ENCODE peak calls at places on chromosomes 13 and 19, in five cellular contexts. H is fibroblast of pulmonary artery, L is heart right ventricle, T is epithelial cell of proximal tubule, J is HFF-Myc. E is an unnamed sample.

GRCh38 chr19:48552406-48553322 is 692 bp downstream of the SULT2B1 start:
- DNase-seq in H (no peak), L (no peak), J (no peak), T (no peak), E (no peak)

GRCh38 chr13:21232599-21232998 is 56.1 kb downstream of the MRPL57 start:
- DNase-seq in J (no peak), H (no peak), T (no peak), L (no peak), E (no peak)

GRCh38 chr13:77372275-77372674 is 45.4 kb upstream of the MYCBP2 start:
- DNase-seq in J (no peak), H (no peak), L (no peak), T (no peak), E (no peak)

GRCh38 chr13:26628706-26629105 is 71.2 kb downstream of the WASF3 start:
- DNase-seq in L (no peak), T (no peak), H (peak; percentile 56), J (no peak), E (no peak)

GRCh38 chr19:39112338-39112890 is 13.2 kb upstream of the PAK4 start:
- DNase-seq in L (no peak), H (no peak), J (no peak), T (peak; percentile 56), E (no peak)

GRCh38 chr13:60134376-60134775 is 29.4 kb downstream of the DIAPH3 start:
- DNase-seq in T (no peak), H (peak; percentile 37), L (no peak), J (no peak), E (no peak)

GRCh38 chr13:49419292-49419691 is 24.6 kb downstream of the CAB39L start:
- DNase-seq in H (no peak), L (no peak), J (no peak), T (no peak), E (no peak)

GRCh38 chr13:23794267-23795161 is 94.7 kb downstream of the MIPEP start:
- DNase-seq in H (peak; percentile 56), T (no peak), L (no peak), J (peak; percentile 52), E (no peak)

GRCh38 chr19:29467824-29468401 is 57.9 kb upstream of the VSTM2B start:
- DNase-seq in L (no peak), H (peak; percentile 24), J (peak; percentile 4), T (no peak), E (no peak)

GRCh38 chr13:42907745-42908144 is 84.3 kb downstream of the EPSTI1 start:
- DNase-seq in T (no peak), J (no peak), L (no peak), H (no peak), E (no peak)

GRCh38 chr13:81142306-81142999 is 801.5 kb upstream of the SPRY2 start:
- DNase-seq in L (no peak), H (no peak), T (no peak), J (no peak), E (no peak)

GRCh38 chr13:100518394-100519062 is 70.1 kb downstream of the GGACT start:
- DNase-seq in L (no peak), T (no peak), H (no peak), J (no peak), E (no peak)

GRCh38 chr13:64782459-64782858 is 2447.7 kb downstream of the PCDH9 start:
- DNase-seq in J (no peak), H (no peak), T (no peak), L (no peak), E (no peak)

GRCh38 chr13:107234315-107234714 is 666.4 kb upstream of the ARGLU1 start:
- DNase-seq in J (no peak), L (no peak), H (no peak), T (no peak), E (no peak)

GRCh38 chr13:113124211-113125025 is 1.8 kb downstream of the F10 start:
- DNase-seq in J (no peak), T (no peak), H (no peak), L (no peak), E (no peak)

GRCh38 chr19:6059996-6060599 is 50.2 kb downstream of the RFX2 start:
- DNase-seq in T (no peak), L (no peak), J (no peak), H (no peak), E (no peak)

GRCh38 chr13:67023088-67023893 is 206.8 kb downstream of the PCDH9 start:
- DNase-seq in T (peak; percentile 86), J (peak; percentile 20), L (no peak), H (peak; percentile 90), E (peak; percentile 34)

GRCh38 chr13:23427342-23428182 is 5.9 kb downstream of the SACS start:
- DNase-seq in L (peak; percentile 13), J (peak; percentile 82), T (peak; percentile 67), H (peak; percentile 94), E (peak; percentile 79)

GRCh38 chr19:18298601-18299000 is 17.2 kb upstream of the JUND start:
- DNase-seq in L (no peak), H (no peak), T (no peak), J (no peak), E (no peak)

GRCh38 chr13:110911880-110912279 is 3.0 kb downstream of the ANKRD10 start:
- DNase-seq in T (no peak), L (no peak), J (no peak), H (no peak), E (no peak)

GRCh38 chr19:13997637-13997962 is 8.5 kb downstream of the RFX1 start:
- DNase-seq in H (no peak), L (no peak), T (no peak), J (no peak), E (no peak)

GRCh38 chr13:30108913-30109237 is 198.5 kb downstream of the KATNAL1 start:
- DNase-seq in H (no peak), J (no peak), T (no peak), L (no peak), E (no peak)

GRCh38 chr13:64471916-64472315 is 2758.2 kb downstream of the PCDH9 start:
- DNase-seq in J (peak; percentile 7), L (no peak), T (no peak), H (peak; percentile 73), E (peak; percentile 9)

GRCh38 chr19:55248704-55249103 is 10.1 kb downstream of the PPP6R1 start:
- DNase-seq in H (no peak), L (no peak), T (no peak), J (no peak), E (no peak)

GRCh38 chr13:48838193-48839000 is 137.3 kb upstream of the FNDC3A start:
- DNase-seq in L (no peak), T (no peak), H (peak; percentile 69), J (peak; percentile 44), E (no peak)

GRCh38 chr13:96044238-96044637 is 9.0 kb downstream of the UGGT2 start:
- DNase-seq in H (no peak), T (no peak), L (no peak), J (no peak), E (no peak)

GRCh38 chr13:21050288-21051197 is 10.8 kb downstream of the LATS2 start:
- DNase-seq in T (no peak), L (no peak), J (no peak), H (no peak), E (no peak)

GRCh38 chr19:45256836-45257235 is 5.8 kb downstream of the MARK4 start:
- DNase-seq in J (no peak), T (no peak), H (no peak), L (no peak), E (no peak)

GRCh38 chr13:31012285-31013024 is 80.0 kb downstream of the TEX26 start:
- DNase-seq in H (peak; percentile 58), J (no peak), L (no peak), T (no peak), E (no peak)

DNA sequence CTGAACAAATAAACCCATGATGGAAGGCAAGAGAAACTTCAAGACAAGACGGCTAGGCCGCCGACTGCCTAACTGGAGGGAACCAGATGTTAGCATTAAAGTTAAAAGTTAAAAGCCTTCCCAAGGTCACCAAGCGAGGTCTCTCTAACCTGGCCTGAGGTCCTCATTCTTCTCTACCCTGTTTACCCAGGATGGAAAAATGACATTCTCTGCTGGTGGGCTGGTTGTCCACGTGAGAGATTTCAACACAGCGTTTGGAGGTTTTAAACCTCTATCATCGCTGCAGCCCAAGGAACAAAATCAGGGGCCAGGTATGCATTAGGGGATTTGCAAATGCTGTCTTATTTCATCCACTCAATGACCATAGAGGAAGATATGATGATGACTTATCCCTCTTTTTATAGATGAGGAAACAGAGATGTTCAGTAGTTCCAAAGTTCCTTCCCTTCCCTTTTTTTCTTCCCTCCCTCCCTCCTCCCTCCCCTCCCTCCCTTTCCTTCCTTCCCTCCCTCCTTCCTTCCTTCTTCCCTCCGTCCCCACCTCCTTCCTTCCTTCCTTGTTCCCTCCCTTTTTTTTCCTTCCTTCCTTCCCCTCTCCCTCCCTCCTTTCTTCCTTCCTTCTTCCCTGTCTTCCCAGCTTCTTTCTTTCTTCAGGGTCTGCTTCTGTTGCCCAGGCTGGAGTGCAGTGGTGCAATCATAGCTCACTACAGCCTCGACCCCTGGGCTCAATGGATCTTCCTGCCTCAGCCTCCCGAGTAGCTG is 79.7 kb downstream of the INSR start:
- DNase-seq in T (no peak), H (no peak), J (no peak), L (no peak), E (no peak)
- TF ChIP-seq CTCF in T (no peak), H (no peak), J (no peak), L (no peak), E (no peak)

GRCh38 chr19:50311723-50312635 is 17.2 kb downstream of the KCNC3 start:
- DNase-seq in J (no peak), H (no peak), L (no peak), T (no peak), E (no peak)
- H3K4me3 ChIP-seq in J (no peak overlapping the region), H (no peak overlapping the region), L (no peak overlapping the region), T (no peak overlapping the region), E (no peak overlapping the region)

DNA sequence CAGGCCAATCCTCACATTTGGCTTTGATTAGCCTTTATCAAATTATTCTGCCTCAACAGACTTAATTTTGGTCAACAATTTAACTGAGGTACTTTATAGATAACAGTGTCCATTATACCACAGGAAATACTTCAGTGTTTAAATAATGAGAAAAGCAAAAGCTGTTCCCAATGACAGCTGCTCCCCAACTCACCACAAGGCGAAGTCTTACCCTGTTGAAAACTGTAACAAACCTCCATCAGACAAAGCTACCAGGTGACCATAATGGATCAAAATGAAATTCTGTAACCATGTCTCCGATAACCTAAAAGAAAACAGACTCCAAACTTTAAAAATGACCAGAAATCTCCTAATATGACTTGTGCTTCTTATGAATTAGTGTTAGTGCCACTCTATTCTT is 50.3 kb downstream of the ZNF44 start:
- DNase-seq in L (no peak), H (no peak), T (no peak), J (no peak), E (no peak)
- TF ChIP-seq CTCF in L (no peak), H (no peak), T (no peak), J (no peak), E (no peak)

GRCh38 chr19:54095136-54095858 is 5.3 kb downstream of the OSCAR start:
- DNase-seq in L (no peak), J (no peak), H (no peak), T (no peak), E (no peak)
- H3K4me3 ChIP-seq in L (no peak overlapping the region), J (peak overlapping the region; percentile 26), H (peak overlapping the region; percentile 33), T (peak overlapping the region; percentile 34), E (peak overlapping the region; percentile 51)